ENCODE peak calls at places on chromosomes 4 and X, in five cellular contexts. N, C, K, Q and W are unnamed samples.

GRCh38 chr4:56755901-56756300 is 65.6 kb downstream of the SPINK2 start:
- DNase-seq in N (no peak), C (no peak), K (peak), Q (no peak), W (no peak)

GRCh38 chrX:118346258-118347094 is 570 bp downstream of the WDR44 start:
- DNase-seq in N (no peak), C (peak), K (peak), Q (peak), W (peak)

GRCh38 chr4:123987408-123987807 is 590.8 kb downstream of the SPRY1 start:
- DNase-seq in N (no peak), C (no peak), K (peak), Q (no peak), W (no peak)

GRCh38 chr4:18127030-18127429 is 105.5 kb upstream of the LCORL start:
- DNase-seq in N (no peak), C (no peak), K (no peak), Q (no peak), W (no peak)

GRCh38 chr4:13892739-13893105 is 265.2 kb upstream of the BOD1L1 start:
- DNase-seq in N (no peak), C (no peak), K (no peak), Q (no peak), W (no peak)

GRCh38 chr4:54625391-54625790 is 32.4 kb upstream of the KIT start:
- DNase-seq in N (no peak), C (peak), K (no peak), Q (no peak), W (no peak)

GRCh38 chrX:47218920-47219815 is 687 bp downstream of the CDK16 start:
- DNase-seq in N (peak), C (peak), K (no peak), Q (peak), W (peak)

GRCh38 chrX:47918274-47918673 is 81.6 kb downstream of the ZNF81 start:
- DNase-seq in N (no peak), C (no peak), K (no peak), Q (no peak), W (no peak)

GRCh38 chr4:17523626-17524025 is 8.7 kb downstream of the CLRN2 start:
- DNase-seq in N (no peak), C (no peak), K (no peak), Q (no peak), W (no peak)

GRCh38 chr4:6343950-6344408 is 74.3 kb downstream of the WFS1 start:
- DNase-seq in N (peak), C (no peak), K (peak), Q (no peak), W (no peak)

GRCh38 chr4:186623546-186623945 is 68.2 kb upstream of the MTNR1A start:
- DNase-seq in N (no peak), C (no peak), K (peak), Q (no peak), W (no peak)

GRCh38 chr4:1512738-1513660 is 106.8 kb upstream of the NKX1-1 start:
- DNase-seq in N (no peak), C (no peak), K (peak), Q (peak), W (peak)

GRCh38 chrX:22134681-22135080 is 102.6 kb downstream of the PHEX start:
- DNase-seq in N (peak), C (no peak), K (peak), Q (peak), W (no peak)

GRCh38 chr4:40337081-40337480 is 1.9 kb downstream of the CHRNA9 start:
- DNase-seq in N (no peak), C (no peak), K (no peak), Q (no peak), W (no peak)

GRCh38 chrX:30228526-30228925 is 1.9 kb upstream of the MAGEB3 start:
- DNase-seq in N (no peak), C (no peak), K (no peak), Q (no peak), W (no peak)

GRCh38 chrX:49058794-49059193 is at the start of gene CCDC120:
- DNase-seq in N (peak), C (no peak), K (no peak), Q (no peak), W (no peak)

GRCh38 chr4:170497729-170498128 is 408.0 kb upstream of the AADAT start:
- DNase-seq in N (no peak), C (no peak), K (no peak), Q (no peak), W (no peak)

GRCh38 chrX:19855700-19856381 is 31.6 kb downstream of the SH3KBP1 start:
- DNase-seq in N (no peak), C (no peak), K (peak), Q (no peak), W (no peak)

GRCh38 chr4:117949621-117950020 is 84.7 kb upstream of the NDST3 start:
- DNase-seq in N (no peak), C (no peak), K (no peak), Q (no peak), W (no peak)

GRCh38 chr4:129254126-129254525 is 158.2 kb downstream of the C4orf33 start:
- DNase-seq in N (no peak), C (no peak), K (no peak), Q (no peak), W (no peak)

GRCh38 chr4:89024051-89024675 is 32.8 kb downstream of the FAM13A start:
- DNase-seq in N (peak), C (peak), K (peak), Q (peak), W (peak)

GRCh38 chr4:107977966-107978705 is 11.6 kb upstream of the HADH start:
- DNase-seq in N (no peak), C (no peak), K (no peak), Q (no peak), W (no peak)

GRCh38 chr4:183541081-183542045 is 36.5 kb downstream of the ING2 start:
- DNase-seq in N (no peak), C (no peak), K (no peak), Q (no peak), W (peak)

GRCh38 chr4:158578476-158578875 is 56.8 kb downstream of the RXFP1 start:
- DNase-seq in N (peak), C (no peak), K (peak), Q (no peak), W (no peak)

GRCh38 chr4:139014391-139015268 is 951 bp upstream of the NOCT start:
- DNase-seq in N (peak), C (no peak), K (peak), Q (peak), W (no peak)

GRCh38 chrX:75746891-75747639 is 38.0 kb downstream of the MAGEE2 start:
- DNase-seq in N (peak), C (no peak), K (peak), Q (peak), W (peak)

GRCh38 chr4:25842229-25842840 is 20.5 kb downstream of the SEL1L3 start:
- DNase-seq in N (no peak), C (no peak), K (no peak), Q (no peak), W (no peak)

GRCh38 chrX:131746491-131746968 is 202.7 kb downstream of the OR13H1 start:
- DNase-seq in N (peak), C (no peak), K (no peak), Q (peak), W (no peak)

DNA sequence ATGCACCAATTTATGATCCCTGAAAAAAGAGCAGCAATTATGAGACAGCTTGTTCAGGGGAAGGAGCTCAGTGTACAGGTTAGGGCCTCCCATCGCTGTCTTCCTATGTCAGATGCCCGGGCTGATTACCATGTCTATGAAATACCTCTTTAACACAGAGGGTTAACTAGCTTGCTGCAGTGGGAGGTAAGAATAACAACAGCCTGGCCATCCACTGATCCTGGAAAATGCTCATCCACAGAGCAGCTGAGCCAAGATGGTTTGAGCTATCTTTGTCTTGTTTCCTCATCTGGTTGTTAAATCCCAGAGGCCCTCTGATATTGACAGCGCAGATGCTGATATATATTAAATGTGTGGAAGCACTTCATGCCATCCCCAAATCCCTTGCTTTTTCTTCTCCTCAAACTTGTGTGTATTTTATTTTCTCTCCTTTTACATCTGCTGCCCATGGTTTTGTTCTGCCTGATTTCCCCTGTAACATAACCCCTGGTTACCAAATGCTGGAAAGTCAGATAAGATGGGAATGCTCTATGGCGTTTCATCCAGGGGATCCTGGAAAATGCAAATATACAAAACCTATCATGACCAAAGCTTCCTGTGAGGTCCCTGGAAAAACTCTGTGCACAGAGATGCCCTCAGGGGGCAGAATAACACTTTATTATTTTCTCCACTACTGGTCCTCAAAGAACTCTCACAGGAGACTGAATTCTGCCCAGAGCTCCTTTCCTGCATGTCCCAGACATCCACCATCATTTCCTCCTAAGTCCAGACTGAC is 85.9 kb upstream of the PUDP start:
- DNase-seq in N (no peak), C (no peak), K (peak), Q (no peak), W (no peak)
- TF ChIP-seq CTCF in N (peak), C (no peak), K (no peak), Q (no peak), W (no peak)

DNA sequence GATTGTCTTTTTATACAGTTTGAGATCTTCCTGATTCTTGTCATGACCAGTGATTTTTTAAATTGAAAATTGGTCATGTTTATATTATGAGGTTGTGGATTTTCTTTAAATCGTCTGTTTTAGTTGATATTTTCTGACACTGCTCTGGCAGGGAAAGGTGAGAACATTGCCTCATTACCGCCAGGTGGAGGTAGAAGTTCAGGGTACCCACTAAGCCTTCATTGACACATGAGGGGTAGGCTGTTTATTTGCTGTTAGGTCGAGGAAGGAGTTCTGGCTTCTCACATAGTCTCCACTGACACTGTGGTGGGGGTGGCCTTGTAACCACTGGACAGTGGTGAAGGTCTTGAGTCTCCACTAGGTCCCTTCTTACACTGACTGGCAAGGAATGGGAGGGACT is 117.6 kb upstream of the GPR101 start:
- DNase-seq in N (no peak), C (no peak), K (no peak), Q (no peak), W (no peak)
- TF ChIP-seq CTCF in N (no peak), C (no peak), K (no peak), Q (no peak), W (no peak)

GRCh38 chr4:187993827-187994226 is 1.7 kb upstream of the ZFP42 start:
- DNase-seq in N (no peak), C (no peak), K (peak), Q (no peak), W (peak)
- TF ChIP-seq CTCF in N (peak), C (no peak), K (peak), Q (peak), W (peak)

GRCh38 chr4:53313510-53313909 is 52.4 kb downstream of the SCFD2 start:
- DNase-seq in N (peak), C (no peak), K (peak), Q (peak), W (no peak)
- TF ChIP-seq CTCF in N (peak), C (no peak), K (peak), Q (peak), W (no peak)